ENCODE peak calls at places on chromosome 13, in four cellular contexts. One of them, this sample, is unnamed.

GRCh38 chr13:114131581-114132418 is 623 bp downstream of the RASA3 start:
- DNase-seq in LoVo: no peak
- DNase-seq in adipocyte: peak
- DNase-seq in heart left ventricle: no peak
- DNase-seq in this sample: no peak

GRCh38 chr13:98307744-98308524 is 130.9 kb upstream of the RNF113B start:
- DNase-seq in LoVo: no peak
- DNase-seq in adipocyte: no peak
- DNase-seq in heart left ventricle: peak
- DNase-seq in this sample: no peak

GRCh38 chr13:39527961-39528720 is 74.9 kb downstream of the LHFPL6 start:
- DNase-seq in LoVo: peak
- DNase-seq in adipocyte: peak
- DNase-seq in heart left ventricle: no peak
- DNase-seq in this sample: no peak

GRCh38 chr13:62697702-62698101 is 1282.1 kb upstream of the PCDH20 start:
- DNase-seq in LoVo: no peak
- DNase-seq in adipocyte: no peak
- DNase-seq in heart left ventricle: no peak
- DNase-seq in this sample: no peak

GRCh38 chr13:94617389-94618000 is 15.8 kb downstream of the GPR180 start:
- DNase-seq in LoVo: peak
- DNase-seq in adipocyte: peak
- DNase-seq in heart left ventricle: no peak
- DNase-seq in this sample: no peak

GRCh38 chr13:34913040-34913439 is 29.0 kb upstream of the NBEA start:
- DNase-seq in LoVo: no peak
- DNase-seq in adipocyte: peak
- DNase-seq in heart left ventricle: no peak
- DNase-seq in this sample: no peak

GRCh38 chr13:44299142-44299541 is 74.5 kb upstream of the SERP2 start:
- DNase-seq in LoVo: no peak
- DNase-seq in adipocyte: no peak
- DNase-seq in heart left ventricle: no peak
- DNase-seq in this sample: no peak

GRCh38 chr13:44231786-44232516 is 141.7 kb upstream of the SERP2 start:
- DNase-seq in LoVo: peak
- DNase-seq in adipocyte: peak
- DNase-seq in heart left ventricle: no peak
- DNase-seq in this sample: no peak

GRCh38 chr13:112940236-112940635 is 28.8 kb upstream of the MCF2L start:
- DNase-seq in LoVo: no peak
- DNase-seq in adipocyte: no peak
- DNase-seq in heart left ventricle: no peak
- DNase-seq in this sample: no peak

GRCh38 chr13:102555914-102556553 is 40.8 kb upstream of the TPP2 start:
- DNase-seq in LoVo: peak
- DNase-seq in adipocyte: peak
- DNase-seq in heart left ventricle: no peak
- DNase-seq in this sample: no peak

GRCh38 chr13:69585656-69586055 is 522.0 kb upstream of the ATXN8OS start:
- DNase-seq in LoVo: peak
- DNase-seq in adipocyte: no peak
- DNase-seq in heart left ventricle: no peak
- DNase-seq in this sample: no peak

GRCh38 chr13:79485014-79485441 is 4.1 kb downstream of the NDFIP2 start:
- DNase-seq in LoVo: peak
- DNase-seq in adipocyte: peak
- DNase-seq in heart left ventricle: no peak
- DNase-seq in this sample: no peak

GRCh38 chr13:100728201-100728600 is 53.6 kb upstream of the TMTC4 start:
- DNase-seq in LoVo: no peak
- DNase-seq in adipocyte: no peak
- DNase-seq in heart left ventricle: no peak
- DNase-seq in this sample: no peak

GRCh38 chr13:25948910-25949309 is 102.9 kb downstream of the SHISA2 start:
- DNase-seq in LoVo: no peak
- DNase-seq in adipocyte: no peak
- DNase-seq in heart left ventricle: no peak
- DNase-seq in this sample: no peak

GRCh38 chr13:58495668-58496067 is 864.1 kb downstream of the PCDH17 start:
- DNase-seq in LoVo: no peak
- DNase-seq in adipocyte: no peak
- DNase-seq in heart left ventricle: no peak
- DNase-seq in this sample: no peak

GRCh38 chr13:44622701-44623100 is 46.6 kb upstream of the TSC22D1 start:
- DNase-seq in LoVo: no peak
- DNase-seq in adipocyte: no peak
- DNase-seq in heart left ventricle: no peak
- DNase-seq in this sample: no peak

GRCh38 chr13:92842145-92842544 is 384.5 kb upstream of the GPC6 start:
- DNase-seq in LoVo: no peak
- DNase-seq in adipocyte: peak
- DNase-seq in heart left ventricle: no peak
- DNase-seq in this sample: no peak

GRCh38 chr13:73803997-73804396 is 330.2 kb downstream of the KLF12 start:
- DNase-seq in LoVo: no peak
- DNase-seq in adipocyte: no peak
- DNase-seq in heart left ventricle: no peak
- DNase-seq in this sample: no peak

GRCh38 chr13:44298314-44298713 is 75.3 kb upstream of the SERP2 start:
- DNase-seq in LoVo: no peak
- DNase-seq in adipocyte: no peak
- DNase-seq in heart left ventricle: no peak
- DNase-seq in this sample: no peak

GRCh38 chr13:29925457-29925856 is 75.0 kb upstream of the UBL3 start:
- DNase-seq in LoVo: peak
- DNase-seq in adipocyte: peak
- DNase-seq in heart left ventricle: peak
- DNase-seq in this sample: no peak

GRCh38 chr13:113635048-113635420 is 23.0 kb downstream of the ATP4B start:
- DNase-seq in LoVo: no peak
- DNase-seq in adipocyte: no peak
- DNase-seq in heart left ventricle: no peak
- DNase-seq in this sample: no peak

GRCh38 chr13:75326173-75327131 is 155.5 kb downstream of the TBC1D4 start:
- DNase-seq in LoVo: no peak
- DNase-seq in adipocyte: no peak
- DNase-seq in heart left ventricle: no peak
- DNase-seq in this sample: no peak

GRCh38 chr13:113774177-113775107 is 15.4 kb downstream of the TMEM255B start:
- DNase-seq in LoVo: no peak
- DNase-seq in adipocyte: no peak
- DNase-seq in heart left ventricle: no peak
- DNase-seq in this sample: no peak